ENCODE peak calls at places on chromosomes 7 and 10, in eight cellular contexts. T is psoas muscle, I is A673, B is upper lobe of left lung, L is esophagus muscularis mucosa, H is cardiac fibroblast, W is B cell, O is fibroblast of lung. Q is an unnamed sample.
A peak's percentile ranks its signal among the peaks of the same experiment; 100 is the strongest.

GRCh38 chr7:43658718-43659548 is 70.4 kb downstream of the COA1 start:
- DNase-seq in T (no peak), I (no peak), B (no peak), L (no peak), H (peak; percentile 92), W (no peak), O (peak; percentile 86), Q (no peak)

GRCh38 chr10:102645388-102645740 is 1.1 kb downstream of the TRIM8 start:
- DNase-seq in T (peak; percentile 88), I (peak; percentile 48), B (no peak), L (no peak), H (no peak), W (peak; percentile 68), O (peak; percentile 85), Q (no peak)

GRCh38 chr10:63164045-63164722 is 31.1 kb downstream of the NRBF2 start:
- DNase-seq in T (no peak), I (no peak), B (no peak), L (no peak), H (peak; percentile 71), W (no peak), O (peak; percentile 44), Q (no peak)

GRCh38 chr7:157253850-157254249 is 83.0 kb upstream of the DNAJB6 start:
- DNase-seq in T (peak; percentile 85), I (peak; percentile 32), B (peak; percentile 90), L (no peak), H (no peak), W (no peak), O (no peak), Q (no peak)

GRCh38 chr7:100552532-100552931 is 13.5 kb downstream of the AGFG2 start:
- DNase-seq in T (no peak), I (no peak), B (no peak), L (no peak), H (no peak), W (no peak), O (no peak), Q (no peak)

GRCh38 chr7:45881759-45882464 is 6.4 kb upstream of the IGFBP1 start:
- DNase-seq in T (no peak), I (no peak), B (no peak), L (peak; percentile 55), H (peak; percentile 97), W (no peak), O (peak; percentile 89), Q (no peak)

GRCh38 chr10:5349362-5349761 is 15.4 kb upstream of the UCN3 start:
- DNase-seq in T (no peak), I (no peak), B (no peak), L (no peak), H (no peak), W (no peak), O (peak; percentile 8), Q (no peak)

GRCh38 chr7:404782-405488 is 114.7 kb downstream of the PDGFA start:
- DNase-seq in T (peak; percentile 19), I (no peak), B (peak; percentile 49), L (no peak), H (no peak), W (no peak), O (no peak), Q (no peak)

GRCh38 chr7:30911561-30911969 is at the start of gene AQP1:
- DNase-seq in T (peak; percentile 80), I (peak; percentile 14), B (no peak), L (peak; percentile 94), H (no peak), W (no peak), O (peak; percentile 62), Q (no peak)

GRCh38 chr10:6401562-6402348 is 178.3 kb downstream of the PRKCQ start:
- DNase-seq in T (peak; percentile 80), I (peak; percentile 92), B (no peak), L (no peak), H (peak; percentile 95), W (peak; percentile 80), O (peak; percentile 92), Q (peak; percentile 63)

GRCh38 chr7:38796636-38797501 is 112.1 kb downstream of the VPS41 start:
- DNase-seq in T (no peak), I (peak; percentile 65), B (no peak), L (no peak), H (peak; percentile 76), W (peak; percentile 67), O (peak; percentile 76), Q (peak; percentile 66)

DNA sequence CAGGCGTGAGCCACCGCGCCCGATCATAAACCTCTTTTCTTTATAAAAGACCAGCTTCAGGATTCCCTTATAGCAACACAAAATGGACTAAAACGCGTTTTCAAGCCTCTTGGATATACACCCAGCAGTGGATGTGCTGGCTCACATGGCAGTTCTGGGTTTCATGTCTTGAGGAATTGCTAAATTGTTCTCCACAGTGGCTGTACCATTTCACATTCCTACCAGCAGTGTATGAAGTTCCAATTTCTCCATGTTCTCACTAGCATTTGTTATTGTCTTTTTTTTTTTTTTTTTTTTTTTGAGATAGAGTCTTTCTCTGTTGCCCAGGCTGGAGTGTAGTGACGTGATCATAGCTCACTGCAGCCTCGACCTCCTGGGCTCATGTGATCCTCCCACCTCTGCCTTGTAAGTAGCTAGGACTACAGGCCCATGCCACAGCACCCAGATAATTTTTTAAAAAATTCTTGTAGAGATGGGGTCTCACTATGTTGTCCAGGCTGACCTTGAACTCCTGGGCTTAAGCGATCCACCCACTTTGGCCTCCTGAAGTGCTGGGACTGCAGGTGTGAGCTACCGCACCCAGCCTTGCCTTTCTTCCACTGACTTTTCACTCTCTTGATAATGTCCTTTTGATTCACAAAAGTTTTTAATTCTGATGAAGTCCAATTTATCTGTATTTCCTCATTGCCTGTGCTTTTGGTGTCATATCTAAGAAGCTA is 17.4 kb downstream of the TECPR1 start:
- DNase-seq in T (peak; percentile 6), I (no peak), B (no peak), L (no peak), H (peak; percentile 25), W (no peak), O (peak; percentile 19), Q (no peak)
- TF ChIP-seq CTCF in T (no peak), I (no peak), B (no peak), L (no peak), H (peak; percentile 4), W (no peak), O (peak; percentile 15), Q (no peak)

DNA sequence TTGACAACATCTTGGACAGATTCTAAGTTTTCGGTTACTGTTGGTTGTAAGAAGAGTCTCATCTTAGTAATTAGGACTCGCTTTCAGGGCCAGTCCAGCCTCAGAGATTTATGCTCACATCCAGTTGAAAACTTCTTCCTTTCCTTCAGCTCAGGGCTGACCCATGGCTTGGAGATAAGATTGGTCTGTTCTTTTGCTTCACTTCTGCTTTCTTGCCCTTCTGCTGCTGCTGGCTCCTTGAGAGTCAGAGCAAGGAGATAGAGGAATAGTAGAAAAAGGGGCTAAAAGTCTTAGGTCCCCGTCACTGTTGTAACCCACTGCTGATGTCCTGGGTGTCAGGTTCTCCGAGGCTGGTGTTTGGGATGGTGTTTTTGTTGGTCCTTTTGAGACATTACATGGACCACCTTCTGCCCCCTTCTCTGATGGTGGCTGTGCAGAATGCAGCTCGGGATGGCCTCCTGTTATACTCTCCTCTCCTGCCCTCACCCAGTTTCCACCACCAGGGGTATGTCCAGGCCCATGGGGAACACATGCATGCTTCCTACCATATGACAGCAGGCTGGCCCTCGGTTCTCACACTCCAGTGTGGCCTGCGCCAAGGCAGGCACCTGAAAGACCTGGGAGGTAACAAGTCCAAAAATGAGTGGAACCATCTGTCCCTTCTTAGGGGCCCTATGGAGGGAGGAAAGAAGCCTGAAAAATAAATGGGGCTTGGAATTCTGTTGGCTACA is 67.8 kb upstream of the PCBD1 start:
- DNase-seq in T (peak; percentile 30), I (peak; percentile 9), B (no peak), L (no peak), H (no peak), W (no peak), O (no peak), Q (no peak)
- TF ChIP-seq CTCF in T (no peak), I (peak; percentile 16), B (no peak), L (no peak), H (no peak), W (no peak), O (no peak), Q (no peak)

DNA sequence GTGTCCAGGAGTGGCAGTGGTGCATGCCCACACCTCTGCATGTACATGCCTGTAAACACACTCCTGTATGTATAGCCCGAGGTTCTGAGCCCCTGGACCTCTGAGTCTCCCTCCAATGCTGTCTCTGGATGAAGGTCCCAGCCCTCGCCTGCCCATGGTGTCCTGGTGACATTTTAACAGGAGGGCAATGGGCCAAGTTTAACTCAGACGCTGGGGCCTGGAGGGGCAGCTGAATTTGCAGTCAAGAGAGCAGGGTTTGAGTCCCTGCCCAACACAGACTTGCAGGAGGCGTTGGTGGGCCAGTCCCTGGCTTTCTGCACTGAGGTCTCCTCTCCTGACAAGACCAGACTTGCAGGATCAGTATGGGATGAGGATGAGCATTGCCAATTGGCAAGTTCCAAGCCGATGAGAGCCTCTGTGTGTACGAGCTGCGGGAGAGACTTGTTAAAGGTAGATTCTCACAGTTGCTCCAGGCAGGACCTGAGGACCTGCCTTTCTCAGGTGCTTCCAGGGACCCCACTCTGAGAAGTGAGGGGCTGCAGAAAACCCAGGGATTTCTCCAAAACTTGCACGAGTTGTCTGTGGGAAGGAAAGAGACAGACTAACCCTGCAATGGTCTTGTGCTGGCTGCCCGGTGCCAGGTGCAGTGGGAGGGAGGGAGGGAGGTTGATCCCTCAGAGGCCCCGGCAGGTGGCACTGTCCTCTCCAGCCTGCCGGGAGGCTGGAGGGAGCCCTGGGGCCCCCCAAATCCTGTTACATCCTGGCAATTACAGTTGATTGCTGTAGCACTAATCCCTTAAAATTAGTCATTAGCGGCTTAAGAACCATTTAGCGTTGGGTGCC is 142.0 kb downstream of the ELFN1 start:
- DNase-seq in T (peak; percentile 56), I (peak; percentile 67), B (no peak), L (peak; percentile 88), H (no peak), W (peak; percentile 39), O (no peak), Q (no peak)
- TF ChIP-seq CTCF in T (peak; percentile 41), I (peak; percentile 51), B (no peak), L (peak; percentile 17), H (no peak), W (no peak), O (no peak), Q (peak; percentile 38)

GRCh38 chr7:103609778-103610177 is 163.8 kb upstream of the SLC26A5 start:
- DNase-seq in T (no peak), I (no peak), B (no peak), L (no peak), H (no peak), W (no peak), O (no peak), Q (no peak)

DNA sequence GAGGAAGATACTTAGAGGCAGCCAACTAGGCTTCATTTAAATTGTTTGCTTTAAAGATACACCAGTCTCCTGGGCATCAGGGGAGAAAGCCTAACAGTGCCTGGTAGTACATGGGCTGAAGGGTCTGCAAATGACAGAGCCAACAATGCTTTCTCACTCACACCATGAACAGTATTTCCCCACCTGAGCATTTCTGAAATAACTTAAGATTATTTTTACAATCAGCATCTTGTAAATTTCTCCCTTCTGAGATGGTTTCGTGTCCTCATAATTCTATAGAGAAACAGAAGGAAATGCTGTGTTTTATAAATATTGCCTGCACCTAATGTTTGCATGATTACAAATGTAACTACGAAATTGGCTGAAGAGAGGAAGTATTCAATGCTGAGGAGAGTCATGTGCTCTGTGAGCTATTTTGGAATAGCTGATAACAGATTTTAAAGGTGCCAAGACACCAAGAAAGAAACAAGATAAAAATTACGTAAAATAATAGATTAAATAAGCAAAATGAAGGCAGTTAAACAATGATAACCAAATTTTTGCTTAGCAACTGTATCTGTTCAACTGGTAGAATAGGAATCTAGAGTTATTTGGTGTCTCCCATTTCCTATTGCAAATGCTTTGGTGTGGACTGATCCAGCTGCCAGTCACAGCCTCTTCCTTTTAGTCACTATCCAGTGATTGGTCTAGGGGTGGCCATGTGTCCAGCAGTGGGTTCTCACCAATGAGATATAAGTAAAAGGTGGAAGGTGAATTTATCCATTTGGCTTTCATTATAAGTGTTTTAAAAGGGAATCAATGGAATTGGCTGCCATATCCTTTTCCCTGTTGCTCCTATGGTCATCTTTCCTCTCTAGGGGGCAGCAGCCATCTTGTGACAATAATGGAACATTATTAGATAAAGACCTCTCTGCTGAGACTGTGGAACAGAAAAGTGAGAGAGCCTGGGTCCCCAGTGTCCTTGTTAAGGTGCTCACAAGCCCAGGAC is 167.9 kb upstream of the SLC26A5 start:
- DNase-seq in T (no peak), I (peak; percentile 27), B (no peak), L (no peak), H (peak; percentile 50), W (no peak), O (peak; percentile 25), Q (no peak)
- TF ChIP-seq CTCF in T (no peak), I (peak; percentile 42), B (no peak), L (no peak), H (peak; percentile 48), W (no peak), O (peak; percentile 26), Q (no peak)

Q was measured in nephron progenitor cell.